ENCODE peak calls at places on chromosomes 1 and 21, in four cellular contexts. W is HCT116, F is Panc1, A is HepG2. I is an unnamed sample.
A peak's percentile ranks its signal among the peaks of the same experiment; 100 is the strongest.

GRCh38 chr1:167641786-167642500 is 11.9 kb downstream of the RCSD1 start:
- DNase-seq in W (no peak), F (no peak), A (no peak), I (no peak)

GRCh38 chr1:29550119-29550841 is 314.0 kb downstream of the PTPRU start:
- DNase-seq in W (no peak), F (no peak), A (no peak), I (no peak)

GRCh38 chr1:17903386-17903785 is 148.3 kb downstream of the ACTL8 start:
- DNase-seq in W (no peak), F (no peak), A (peak; percentile 10), I (no peak)

GRCh38 chr1:109152196-109152595 is 38.3 kb downstream of the ELAPOR1 start:
- DNase-seq in W (no peak), F (no peak), A (no peak), I (no peak)

GRCh38 chr1:178538192-178538916 is 25.4 kb downstream of the TEX35 start:
- DNase-seq in W (no peak), F (no peak), A (no peak), I (no peak)

GRCh38 chr1:106793686-106794085 is 262.8 kb upstream of the PRMT6 start:
- DNase-seq in W (no peak), F (no peak), A (no peak), I (no peak)

GRCh38 chr1:157505481-157506272 is 46.6 kb downstream of the FCRL5 start:
- DNase-seq in W (peak; percentile 39), F (peak; percentile 33), A (peak; percentile 57), I (peak; percentile 53)

GRCh38 chr1:151165281-151165737 is 393 bp downstream of the LYSMD1 start:
- DNase-seq in W (no peak), F (no peak), A (peak; percentile 19), I (peak; percentile 67)

GRCh38 chr1:235327559-235328270 is at the start of gene ARID4B:
- DNase-seq in W (no peak), F (no peak), A (no peak), I (peak; percentile 94)

GRCh38 chr1:29638281-29638680 is 402.0 kb downstream of the PTPRU start:
- DNase-seq in W (no peak), F (no peak), A (no peak), I (no peak)

GRCh38 chr1:55284856-55285255 is 69.7 kb upstream of the USP24 start:
- DNase-seq in W (peak; percentile 29), F (peak; percentile 39), A (no peak), I (peak; percentile 48)
- TF ChIP-seq TCF7L2 in W (no peak), F (no peak), A (no peak), I (no peak)

DNA sequence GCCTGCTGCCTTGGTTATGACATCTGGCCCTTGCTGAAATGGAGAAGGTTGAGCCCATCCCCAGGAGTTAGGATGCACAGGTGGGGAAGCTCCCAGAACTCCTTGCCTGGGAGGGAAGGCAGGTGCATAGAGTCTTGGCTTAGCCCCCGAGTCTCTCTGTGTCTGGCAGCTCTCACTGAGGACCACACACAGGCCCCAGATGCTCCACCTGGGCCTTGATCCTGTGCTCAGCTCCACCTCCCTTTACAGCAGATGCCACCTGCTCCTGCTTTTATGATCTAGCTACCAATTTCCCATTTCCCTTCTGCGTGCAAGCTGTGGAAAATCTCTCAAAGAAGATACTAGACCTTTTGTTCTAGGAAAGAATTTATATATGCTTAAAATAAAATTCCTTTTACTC is 28.8 kb upstream of the KCNJ6 start:
- DNase-seq in W (no peak), F (no peak), A (no peak), I (no peak)
- TF ChIP-seq TCF7L2 in W (no peak), F (no peak), A (no peak), I (no peak)

DNA sequence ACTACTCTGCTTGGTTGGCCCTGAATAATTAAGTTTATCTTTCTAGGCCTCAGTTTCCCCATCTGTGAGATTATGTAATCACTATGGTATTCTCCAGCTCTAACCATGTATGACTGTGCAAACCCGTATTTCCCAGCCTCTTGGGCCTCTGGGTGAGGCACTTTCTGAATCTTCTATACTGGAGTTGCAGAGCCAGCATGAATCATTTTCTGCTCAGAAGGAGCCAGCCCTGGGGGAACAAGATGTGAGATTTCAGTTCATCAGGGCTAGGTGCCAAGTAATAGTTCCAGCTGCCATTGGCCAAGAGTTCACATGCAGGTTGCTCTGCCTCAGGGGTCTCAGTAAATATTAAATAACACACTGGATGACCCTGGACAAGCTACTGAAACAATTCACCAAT is 47.7 kb upstream of the USP24 start:
- DNase-seq in W (no peak), F (no peak), A (no peak), I (no peak)
- TF ChIP-seq TCF7L2 in W (no peak), F (no peak), A (no peak), I (no peak)

GRCh38 chr1:18949689-18950414 is 6.6 kb downstream of the IFFO2 start:
- DNase-seq in W (no peak), F (no peak), A (peak; percentile 48), I (no peak)
- TF ChIP-seq TCF7L2 in W (no peak), F (no peak), A (no peak), I (no peak)

I was measured in K562.